ENCODE peak calls at places on chromosome 14, in nine cellular contexts. F, M, Q, R, G, D, J, A and H are unnamed samples.

GRCh38 chr14:92932448-92933395 is 9.8 kb downstream of the CHGA start:
- DNase-seq in F (no peak), M (no peak), Q (no peak), R (no peak), G (no peak), D (no peak), J (no peak), A (no peak), H (no peak)

GRCh38 chr14:73739174-73739898 is 25.2 kb upstream of the PNMA1 start:
- DNase-seq in F (no peak), M (no peak), Q (no peak), R (no peak), G (no peak), D (peak; percentile 48), J (no peak), A (no peak), H (no peak)

GRCh38 chr14:79337761-79338160 is 873.5 kb downstream of the DIO2 start:
- DNase-seq in F (no peak), M (no peak), Q (no peak), R (no peak), G (no peak), D (no peak), J (no peak), A (no peak), H (no peak)

GRCh38 chr14:76727403-76727802 is 33.9 kb upstream of the VASH1 start:
- DNase-seq in F (no peak), M (no peak), Q (no peak), R (no peak), G (no peak), D (no peak), J (no peak), A (no peak), H (no peak)

GRCh38 chr14:59507063-59507751 is 22.9 kb downstream of the JKAMP start:
- DNase-seq in F (peak; percentile 50), M (peak; percentile 41), Q (peak; percentile 53), R (peak; percentile 63), G (no peak), D (peak; percentile 47), J (peak; percentile 45), A (peak; percentile 63), H (peak; percentile 37)

GRCh38 chr14:20986811-20987210 is 3.0 kb upstream of the METTL17 start:
- DNase-seq in F (peak; percentile 22), M (no peak), Q (peak; percentile 88), R (peak; percentile 95), G (peak; percentile 92), D (no peak), J (no peak), A (no peak), H (no peak)

GRCh38 chr14:48430805-48431204 is 755.4 kb upstream of the MDGA2 start:
- DNase-seq in F (no peak), M (no peak), Q (no peak), R (no peak), G (no peak), D (no peak), J (no peak), A (no peak), H (no peak)

GRCh38 chr14:101398011-101398410 is 163.3 kb upstream of the DIO3 start:
- DNase-seq in F (no peak), M (no peak), Q (no peak), R (no peak), G (no peak), D (no peak), J (no peak), A (no peak), H (no peak)

GRCh38 chr14:23055147-23055550 is 2.2 kb downstream of the CDH24 start:
- DNase-seq in F (no peak), M (no peak), Q (no peak), R (no peak), G (no peak), D (no peak), J (no peak), A (no peak), H (no peak)

GRCh38 chr14:49893309-49894213 is 679 bp downstream of the ARF6 start:
- DNase-seq in F (peak; percentile 12), M (peak; percentile 72), Q (peak; percentile 54), R (peak; percentile 53), G (no peak), D (peak; percentile 67), J (peak; percentile 71), A (peak; percentile 29), H (peak; percentile 87)